ENCODE peak calls at places on chromosomes 4 and X, in four cellular contexts. U, C, S and G are unnamed samples.

GRCh38 chr4:80135702-80136058 is 61.6 kb upstream of the PRDM8 start:
- DNase-seq in U (no peak), C (no peak), S (no peak), G (no peak)

GRCh38 chrX:21744721-21745120 is 13.2 kb downstream of the SMPX start:
- DNase-seq in U (no peak), C (no peak), S (no peak), G (no peak)

GRCh38 chrX:33416273-33416805 is 205.0 kb upstream of the DMD start:
- DNase-seq in U (no peak), C (no peak), S (no peak), G (no peak)

GRCh38 chr4:15695240-15695699 is 7.6 kb upstream of the BST1 start:
- DNase-seq in U (no peak), C (no peak), S (peak), G (no peak)

GRCh38 chrX:79415056-79415455 is 47.9 kb upstream of the ITM2A start:
- DNase-seq in U (no peak), C (no peak), S (no peak), G (no peak)

GRCh38 chr4:32864713-32865351 is 2144.7 kb downstream of the PCDH7 start:
- DNase-seq in U (no peak), C (no peak), S (no peak), G (no peak)

GRCh38 chr4:48762408-48762807 is 17.7 kb downstream of the FRYL start:
- DNase-seq in U (no peak), C (no peak), S (no peak), G (no peak)

GRCh38 chrX:69314436-69315348 is 149.4 kb upstream of the PJA1 start:
- DNase-seq in U (no peak), C (peak), S (peak), G (peak)

GRCh38 chrX:9369802-9370291 is 95.0 kb upstream of the TBL1X start:
- DNase-seq in U (no peak), C (no peak), S (no peak), G (no peak)

GRCh38 chrX:17560385-17560784 is 176.9 kb upstream of the SCML1 start:
- DNase-seq in U (no peak), C (no peak), S (no peak), G (no peak)

GRCh38 chrX:16797358-16797757 is 11.1 kb downstream of the TXLNG start:
- DNase-seq in U (no peak), C (no peak), S (no peak), G (no peak)

GRCh38 chrX:10633722-10634121 is 13.3 kb upstream of the MID1 start:
- DNase-seq in U (no peak), C (no peak), S (no peak), G (peak)

GRCh38 chrX:140389331-140389730 is 115.5 kb downstream of the SOX3 start:
- DNase-seq in U (no peak), C (no peak), S (no peak), G (no peak)

GRCh38 chr4:53377319-53378170 is at the start of gene FIP1L1:
- DNase-seq in U (peak), C (peak), S (peak), G (peak)